ENCODE peak calls at places on chromosomes 12 and 14, in nine cellular contexts. I, J, F, W, N, C, Y, T and B are unnamed samples.

GRCh38 chr14:92945959-92946846 is 23.3 kb downstream of the CHGA start:
- DNase-seq in N (peak; percentile 21), Y (peak; percentile 51), I (no peak), W (no peak), T (no peak), J (peak; percentile 62), C (no peak), F (no peak), B (peak; percentile 80)

GRCh38 chr12:13203028-13203922 is 6.7 kb downstream of the EMP1 start:
- DNase-seq in T (peak; percentile 70), Y (no peak), C (peak; percentile 31), N (peak; percentile 82), J (peak; percentile 25), I (no peak), F (peak; percentile 83), W (no peak), B (no peak)

GRCh38 chr12:91616401-91616800 is 433.8 kb upstream of the DCN start:
- DNase-seq in T (no peak), W (no peak), Y (no peak), I (no peak), F (no peak), C (no peak), N (no peak), J (no peak), B (no peak)

GRCh38 chr14:93332032-93332852 is 594 bp downstream of the BTBD7 start:
- DNase-seq in N (peak; percentile 72), W (peak; percentile 87), Y (no peak), T (peak; percentile 85), I (peak; percentile 69), J (peak; percentile 85), F (peak; percentile 74), C (peak; percentile 46), B (peak; percentile 46)

GRCh38 chr12:1851126-1851791 is 30.9 kb downstream of the LRTM2 start:
- DNase-seq in C (no peak), T (no peak), J (no peak), Y (no peak), F (no peak), W (no peak), I (no peak), N (peak; percentile 80), B (peak; percentile 84)

GRCh38 chr12:68587448-68587873 is 23.2 kb upstream of the RAP1B start:
- DNase-seq in N (no peak), J (no peak), T (no peak), F (no peak), Y (no peak), W (no peak), C (no peak), I (peak; percentile 53), B (no peak)

GRCh38 chr12:11106288-11106687 is 14.2 kb upstream of the TAS2R43 start:
- DNase-seq in J (no peak), N (no peak), F (no peak), W (no peak), I (no peak), T (no peak), C (no peak), Y (no peak), B (no peak)

GRCh38 chr14:89899917-89900680 is 54.4 kb downstream of the EFCAB11 start:
- DNase-seq in I (peak; percentile 37), F (peak; percentile 69), Y (peak; percentile 13), T (peak; percentile 35), N (peak; percentile 61), W (peak; percentile 20), C (peak; percentile 11), J (peak; percentile 43), B (peak; percentile 29)

GRCh38 chr12:106113042-106113441 is 25.7 kb downstream of the NUAK1 start:
- DNase-seq in I (no peak), C (peak; percentile 72), W (no peak), N (peak; percentile 93), Y (peak; percentile 19), J (no peak), T (no peak), F (no peak), B (peak; percentile 81)

GRCh38 chr12:46358791-46359666 is 13.5 kb downstream of the SLC38A2 start:
- DNase-seq in C (no peak), F (peak; percentile 43), J (no peak), I (no peak), Y (no peak), N (no peak), W (no peak), T (no peak), B (no peak)

GRCh38 chr14:32073537-32074189 is 3.4 kb upstream of the ARHGAP5 start:
- DNase-seq in I (peak; percentile 79), C (peak; percentile 59), Y (peak; percentile 82), F (peak; percentile 88), T (peak; percentile 74), J (peak; percentile 61), W (peak; percentile 81), N (peak; percentile 79), B (peak; percentile 93)

GRCh38 chr14:75283162-75283883 is 4.7 kb downstream of the FOS start:
- DNase-seq in F (peak; percentile 51), T (no peak), I (no peak), J (no peak), W (peak; percentile 84), Y (no peak), C (no peak), N (peak; percentile 55), B (no peak)

GRCh38 chr12:14567311-14568195 is at the start of gene PLBD1:
- DNase-seq in I (peak; percentile 46), N (peak; percentile 50), J (peak; percentile 57), Y (no peak), W (peak; percentile 67), F (peak; percentile 88), C (no peak), T (peak; percentile 73), B (peak; percentile 44)

GRCh38 chr14:29900609-29901350 is 26.9 kb downstream of the PRKD1 start:
- DNase-seq in F (no peak), T (no peak), C (no peak), J (no peak), W (no peak), I (no peak), Y (no peak), N (no peak), B (no peak)

GRCh38 chr14:78567343-78567742 is 397.2 kb downstream of the NRXN3 start:
- DNase-seq in C (no peak), W (no peak), N (peak; percentile 18), F (no peak), Y (no peak), I (no peak), J (no peak), T (no peak), B (no peak)

GRCh38 chr12:31322651-31323248 is 3.2 kb downstream of the SINHCAF start:
- DNase-seq in Y (no peak), F (peak; percentile 51), C (no peak), W (peak; percentile 36), N (peak; percentile 21), J (no peak), I (no peak), T (peak; percentile 33), B (no peak)

DNA sequence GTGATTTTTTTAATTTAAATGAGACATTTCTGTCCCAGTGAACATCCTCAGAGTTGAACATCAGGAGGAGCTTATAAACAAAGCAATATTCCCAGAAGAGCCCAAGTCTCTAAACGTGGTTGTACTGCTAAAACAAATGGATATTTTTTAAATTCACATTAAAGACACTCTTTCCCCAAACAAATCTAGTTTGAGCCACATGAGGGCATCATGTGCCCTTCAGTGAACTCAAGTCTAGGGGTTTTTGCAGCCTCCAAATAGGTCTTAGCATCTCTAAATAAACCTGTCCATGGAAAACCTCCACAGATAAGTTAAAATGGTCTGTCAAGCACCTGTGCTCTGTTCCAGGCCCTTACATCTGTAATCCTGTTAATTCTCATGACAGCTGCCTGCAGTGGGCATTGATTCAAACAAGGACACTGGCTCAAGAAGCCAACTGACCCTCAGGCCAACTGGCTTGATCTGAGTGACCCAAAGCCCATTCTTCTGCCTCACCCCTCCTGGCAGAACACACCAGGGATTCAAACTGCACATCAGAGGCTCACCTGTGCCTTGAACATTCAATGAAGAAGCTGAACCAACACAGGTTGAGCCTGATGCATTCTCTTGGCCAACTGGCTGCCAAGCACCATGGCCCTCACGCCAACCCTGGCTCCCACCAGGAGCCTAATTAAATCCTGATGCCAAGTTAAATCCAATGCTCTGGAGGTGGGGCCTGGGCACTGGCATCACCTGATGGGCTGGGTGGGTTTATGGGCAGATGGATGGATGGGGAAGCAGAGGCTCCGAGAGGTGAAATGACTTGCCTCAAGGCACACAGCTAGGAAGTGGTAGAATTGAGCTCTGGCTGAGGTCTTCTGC is 8.6 kb downstream of the ISCU start:
- DNase-seq in T (peak; percentile 61), W (no peak), N (peak; percentile 77), F (peak; percentile 57), J (no peak), I (peak; percentile 75), Y (peak; percentile 28), C (peak; percentile 76), B (peak; percentile 51)
- TF ChIP-seq EZH2phosphoT487 in T (no peak), W (no peak), N (no peak), F (no peak), J (no peak), I (no peak), Y (no peak), C (no peak), B (no peak)

DNA sequence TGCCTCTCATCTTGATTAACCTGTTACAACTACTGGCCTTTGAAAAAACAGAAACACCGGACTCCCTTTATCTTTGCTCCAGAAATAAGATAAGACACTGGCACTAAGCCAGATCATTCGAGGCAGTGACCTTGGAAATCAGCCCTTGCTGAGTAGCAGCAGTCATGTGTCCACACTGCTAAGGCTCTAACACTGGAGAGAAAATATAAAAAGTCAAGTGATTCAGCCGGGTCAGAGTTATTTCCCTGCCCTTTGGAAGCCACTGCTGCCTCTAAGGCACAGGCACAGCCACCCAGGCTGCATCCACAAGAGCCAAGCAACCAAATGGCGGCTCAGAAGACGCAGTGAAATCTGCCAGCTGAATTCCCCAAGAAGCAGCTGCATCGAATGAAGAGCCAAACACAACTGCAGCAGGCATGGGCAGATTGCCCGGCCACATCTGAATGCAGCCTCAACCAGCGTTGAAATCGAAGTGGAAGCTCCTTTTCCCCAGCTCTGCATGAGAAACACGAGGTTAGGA is 40.7 kb downstream of the NT5DC3 start:
- DNase-seq in J (peak; percentile 24), T (no peak), C (no peak), F (no peak), I (no peak), N (peak; percentile 56), Y (no peak), W (peak; percentile 72), B (no peak)
- H3K4me3 ChIP-seq in J (no peak overlapping the region), T (no peak overlapping the region), C (no peak overlapping the region), F (no peak overlapping the region), I (no peak overlapping the region), N (no peak overlapping the region), Y (no peak overlapping the region), W (no peak overlapping the region), B (no peak overlapping the region)

DNA sequence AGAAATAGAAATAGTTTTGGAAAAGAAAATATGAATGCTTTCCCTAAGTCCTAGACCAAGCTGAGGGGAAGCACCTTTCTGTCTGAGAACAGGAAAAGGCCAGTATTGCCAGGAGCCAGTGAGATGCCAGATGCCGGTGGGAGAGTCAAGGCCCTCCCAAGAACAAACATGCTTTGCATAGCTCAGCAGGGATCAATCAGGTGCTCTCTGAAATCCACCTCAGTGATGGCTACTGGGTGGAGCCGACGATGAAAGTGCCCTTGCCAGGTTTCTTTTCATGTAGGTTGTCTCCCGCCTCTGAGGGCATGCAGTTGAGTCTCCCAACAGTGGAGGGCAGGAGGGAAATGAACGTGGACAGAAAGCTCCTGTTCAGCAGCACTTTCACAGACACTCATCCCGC is 28.3 kb downstream of the DEGS2 start:
- DNase-seq in F (peak; percentile 53), W (peak; percentile 35), J (no peak), C (no peak), Y (no peak), N (no peak), T (no peak), I (no peak), B (no peak)
- TF ChIP-seq EZH2phosphoT487 in F (no peak), W (no peak), J (no peak), C (no peak), Y (no peak), N (no peak), T (no peak), I (no peak), B (no peak)

GRCh38 chr12:41217731-41218130 is 29.6 kb downstream of the PDZRN4 start:
- DNase-seq in F (no peak), W (no peak), C (no peak), I (no peak), N (no peak), T (no peak), J (no peak), Y (no peak), B (no peak)
- H3K4me3 ChIP-seq in F (no peak overlapping the region), W (no peak overlapping the region), C (no peak overlapping the region), I (no peak overlapping the region), N (no peak overlapping the region), T (no peak overlapping the region), J (no peak overlapping the region), Y (no peak overlapping the region), B (no peak overlapping the region)